ENCODE peak calls at places on chromosomes 1 and 21, in ten cellular contexts. U, H, M, Y, L, Q, C, G, F and O are unnamed samples.

GRCh38 chr1:145795257-145795881 is 28.5 kb downstream of the RNF115 start:
- DNase-seq in U (no peak), H (no peak), M (no peak), Y (no peak), L (peak; percentile 17), Q (no peak), C (no peak), G (no peak), F (no peak), O (peak; percentile 83)

GRCh38 chr1:222892137-222892763 is 77.4 kb downstream of the DISP1 start:
- DNase-seq in U (no peak), H (no peak), M (no peak), Y (no peak), L (no peak), Q (no peak), C (no peak), G (peak; percentile 36), F (no peak), O (no peak)

GRCh38 chr1:1069711-1070676 is 4.1 kb downstream of the RNF223 start:
- DNase-seq in U (no peak), H (no peak), M (no peak), Y (peak; percentile 89), L (peak; percentile 46), Q (no peak), C (no peak), G (peak; percentile 29), F (no peak), O (no peak)

GRCh38 chr1:18769140-18769539 is 90.3 kb downstream of the TAS1R2 start:
- DNase-seq in U (no peak), H (no peak), M (no peak), Y (no peak), L (no peak), Q (no peak), C (no peak), G (no peak), F (no peak), O (no peak)

GRCh38 chr1:179817056-179817455 is 60.5 kb downstream of the TOR1AIP2 start:
- DNase-seq in U (no peak), H (no peak), M (no peak), Y (peak; percentile 51), L (no peak), Q (no peak), C (no peak), G (no peak), F (no peak), O (no peak)

GRCh38 chr1:62045579-62045978 is 149.1 kb upstream of the L1TD1 start:
- DNase-seq in U (no peak), H (no peak), M (no peak), Y (no peak), L (peak; percentile 16), Q (no peak), C (peak; percentile 44), G (no peak), F (no peak), O (no peak)

GRCh38 chr1:202283991-202284390 is 57.7 kb downstream of the UBE2T start:
- DNase-seq in U (no peak), H (no peak), M (no peak), Y (peak; percentile 46), L (no peak), Q (no peak), C (no peak), G (no peak), F (no peak), O (no peak)

GRCh38 chr21:38504056-38504455 is 5.8 kb upstream of the ERG start:
- DNase-seq in U (no peak), H (no peak), M (no peak), Y (no peak), L (no peak), Q (no peak), C (no peak), G (no peak), F (no peak), O (no peak)

GRCh38 chr1:96568639-96569038 is 152.9 kb upstream of the PTBP2 start:
- DNase-seq in U (no peak), H (no peak), M (no peak), Y (no peak), L (no peak), Q (no peak), C (no peak), G (no peak), F (no peak), O (no peak)

GRCh38 chr21:40129809-40130208 is 262.6 kb downstream of the PCP4 start:
- DNase-seq in U (no peak), H (no peak), M (no peak), Y (no peak), L (no peak), Q (no peak), C (no peak), G (no peak), F (no peak), O (no peak)

GRCh38 chr1:83500987-83501591 is 497.8 kb downstream of the TTLL7 start:
- DNase-seq in U (no peak), H (no peak), M (no peak), Y (no peak), L (no peak), Q (peak; percentile 61), C (no peak), G (no peak), F (no peak), O (no peak)
- TF ChIP-seq POLR2A in U (no peak), H (no peak), M (no peak), Y (no peak), L (no peak), Q (no peak), C (no peak), G (no peak), F (no peak), O (no peak)

DNA sequence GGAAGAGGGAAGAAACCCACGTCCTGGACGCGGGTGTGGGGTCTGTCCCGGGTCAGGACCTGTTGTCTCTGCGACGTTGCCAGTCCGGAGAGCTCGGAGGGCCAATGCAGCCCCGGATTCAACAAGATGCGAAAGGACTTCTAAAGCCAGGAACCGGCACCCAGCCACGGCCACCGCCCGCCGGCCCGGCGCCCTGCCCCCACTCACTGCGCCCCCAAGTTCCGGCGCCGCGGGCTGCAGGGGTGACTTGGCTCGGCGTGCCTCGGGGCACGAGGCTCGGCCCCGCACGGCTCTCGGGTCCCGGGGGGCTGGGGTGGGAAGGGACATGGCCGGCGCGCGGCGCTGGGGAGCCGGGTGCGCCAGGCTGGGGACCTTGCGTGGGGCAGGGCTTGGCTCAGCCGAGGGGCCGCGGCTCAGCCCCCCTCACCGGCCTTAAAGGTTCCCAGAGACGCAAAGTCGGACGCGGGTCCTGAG is 51.8 kb upstream of the H6PD start:
- DNase-seq in U (no peak), H (no peak), M (no peak), Y (peak; percentile 76), L (no peak), Q (no peak), C (peak; percentile 37), G (no peak), F (no peak), O (no peak)
- H3K4me3 ChIP-seq in U (peak overlapping the region; percentile 78), H (peak overlapping the region; percentile 90), M (peak overlapping the region; percentile 76), Y (peak overlapping the region; percentile 56), L (no peak overlapping the region), Q (peak overlapping the region; percentile 50), C (peak overlapping the region; percentile 77), G (peak overlapping the region; percentile 88), F (peak overlapping the region; percentile 74), O (peak overlapping the region; percentile 62)

DNA sequence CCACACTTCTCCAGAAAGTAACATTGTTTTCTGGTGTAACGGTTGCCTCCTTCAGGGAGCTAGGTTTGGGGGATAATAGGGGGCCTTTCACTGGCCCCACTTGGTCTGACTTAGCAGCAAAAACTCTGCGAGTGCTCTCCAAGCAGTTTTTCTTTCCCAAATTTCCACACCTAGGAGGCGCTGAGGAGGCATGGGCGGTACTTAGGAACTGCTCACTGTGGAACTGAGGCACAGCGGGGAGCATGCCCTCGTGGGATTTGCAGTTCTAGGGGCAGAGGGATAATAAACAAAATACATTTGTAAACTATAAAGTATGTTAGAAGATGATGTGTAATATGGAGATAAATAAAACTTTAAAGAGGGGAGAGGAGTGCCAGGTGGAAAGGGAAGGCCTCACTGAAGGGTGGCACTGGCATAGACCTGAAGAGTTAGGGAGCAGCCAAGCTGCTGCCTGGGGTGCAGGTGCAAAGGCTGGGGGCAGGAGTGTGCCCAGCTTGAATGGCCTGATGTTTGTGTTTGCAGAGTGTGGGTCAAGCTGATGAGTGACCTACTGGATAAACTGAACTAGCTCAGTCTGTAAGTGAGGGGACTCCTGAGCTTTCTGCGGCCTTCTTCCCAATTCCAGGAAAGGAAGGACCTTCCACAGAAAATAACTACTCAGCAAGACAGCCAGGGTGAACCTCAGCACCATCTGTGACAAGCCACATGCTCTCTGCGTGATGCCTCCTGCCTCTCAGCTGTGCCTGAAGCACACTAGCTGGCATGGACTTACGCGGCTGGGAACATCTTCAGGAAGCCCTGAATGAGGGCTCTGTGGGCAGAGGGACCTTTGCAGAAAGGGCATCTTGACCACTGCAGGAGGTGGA is 1.9 kb downstream of the EPHX1 start:
- DNase-seq in U (peak; percentile 27), H (no peak), M (peak; percentile 57), Y (no peak), L (peak; percentile 52), Q (peak; percentile 79), C (no peak), G (peak; percentile 48), F (no peak), O (peak; percentile 65)
- TF ChIP-seq CTCF in U (no peak), H (no peak), M (no peak), Y (no peak), L (peak; percentile 47), Q (peak; percentile 44), C (peak; percentile 34), G (peak; percentile 66), F (peak; percentile 15), O (peak; percentile 19)

GRCh38 chr1:39938856-39939255 is 16.1 kb upstream of the MFSD2A start:
- DNase-seq in U (no peak), H (no peak), M (no peak), Y (no peak), L (no peak), Q (no peak), C (no peak), G (no peak), F (no peak), O (no peak)

GRCh38 chr1:39940980-39941871 is 13.7 kb upstream of the MFSD2A start:
- DNase-seq in U (no peak), H (no peak), M (no peak), Y (no peak), L (no peak), Q (no peak), C (no peak), G (no peak), F (peak; percentile 70), O (no peak)

GRCh38 chr1:39936724-39937491 is 18.0 kb upstream of the MFSD2A start:
- DNase-seq in U (no peak), H (no peak), M (peak; percentile 14), Y (no peak), L (no peak), Q (peak; percentile 89), C (peak; percentile 26), G (no peak), F (peak; percentile 48), O (no peak)

GRCh38 chr1:39943471-39944290 is 11.3 kb upstream of the MFSD2A start:
- DNase-seq in U (no peak), H (no peak), M (no peak), Y (no peak), L (no peak), Q (no peak), C (no peak), G (no peak), F (peak; percentile 59), O (no peak)

DNA sequence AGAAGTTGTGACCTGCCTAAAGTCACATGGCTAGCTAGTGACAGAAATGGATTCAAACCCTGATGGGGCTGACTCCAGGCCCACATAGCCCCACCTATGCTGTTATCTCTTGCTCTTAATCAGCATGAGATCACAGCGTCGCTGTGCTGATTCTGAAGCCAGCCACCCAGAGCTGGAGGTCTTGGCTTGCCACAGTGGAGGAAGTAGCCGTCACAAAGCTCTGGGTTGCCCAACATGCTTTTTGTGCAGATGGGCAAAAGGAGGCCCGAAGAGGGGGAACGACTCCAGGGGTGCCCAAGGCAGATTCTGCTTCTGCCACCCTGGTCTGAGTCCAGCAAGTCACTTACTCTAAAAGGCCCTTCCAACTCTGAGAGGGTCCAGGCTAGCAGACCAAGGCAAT is 14.7 kb upstream of the MFSD2A start:
- DNase-seq in U (no peak), H (no peak), M (no peak), Y (peak; percentile 77), L (no peak), Q (no peak), C (peak; percentile 47), G (no peak), F (peak; percentile 71), O (no peak)
- TF ChIP-seq POLR2A in U (no peak), H (no peak), M (no peak), Y (no peak), L (no peak), Q (no peak), C (no peak), G (no peak), F (no peak), O (no peak)